ENCODE peak calls at places on chromosomes 2 and 18, in four cellular contexts. L, M, Q and V are unnamed samples.

GRCh38 chr2:239778861-239779591 is 246.1 kb downstream of the NDUFA10 start:
- DNase-seq in L (no peak), M (no peak), Q (no peak), V (no peak)

GRCh38 chr2:205860847-205861246 is 178.5 kb downstream of the NRP2 start:
- DNase-seq in L (no peak), M (no peak), Q (no peak), V (no peak)

GRCh38 chr2:240240017-240240416 is 99.6 kb upstream of the OTOS start:
- DNase-seq in L (no peak), M (no peak), Q (no peak), V (no peak)

GRCh38 chr2:3631161-3631850 is 26.7 kb upstream of the ALLC start:
- DNase-seq in L (no peak), M (no peak), Q (no peak), V (no peak)

GRCh38 chr2:52539026-52539964 is 1228.3 kb upstream of the CHAC2 start:
- DNase-seq in L (peak), M (no peak), Q (no peak), V (no peak)

GRCh38 chr2:10524341-10524740 is 76.2 kb upstream of the ODC1 start:
- DNase-seq in L (no peak), M (no peak), Q (no peak), V (no peak)

GRCh38 chr2:38262514-38262871 is 114.6 kb downstream of the ATL2 start:
- DNase-seq in L (no peak), M (no peak), Q (no peak), V (no peak)

GRCh38 chr2:207939342-207940108 is 85.8 kb downstream of the PLEKHM3 start:
- DNase-seq in L (peak), M (no peak), Q (no peak), V (no peak)

GRCh38 chr18:46764586-46764985 is 7.7 kb upstream of the ST8SIA5 start:
- DNase-seq in L (no peak), M (no peak), Q (no peak), V (no peak)

GRCh38 chr2:1744446-1745170 is at the start of gene PXDN:
- DNase-seq in L (peak), M (peak), Q (no peak), V (peak)

GRCh38 chr18:8348051-8348450 is 261.2 kb upstream of the RAB12 start:
- DNase-seq in L (no peak), M (no peak), Q (no peak), V (no peak)

GRCh38 chr2:113894156-113894743 is 4.4 kb downstream of the ACTR3 start:
- DNase-seq in L (peak), M (peak), Q (no peak), V (peak)

GRCh38 chr2:118121101-118121500 is 32.8 kb downstream of the INSIG2 start:
- DNase-seq in L (peak), M (no peak), Q (no peak), V (no peak)

GRCh38 chr2:236073246-236073645 is 94.9 kb downstream of the GBX2 start:
- DNase-seq in L (no peak), M (no peak), Q (no peak), V (peak)

GRCh38 chr18:7566587-7567486 is at the start of gene PTPRM:
- DNase-seq in L (peak), M (peak), Q (no peak), V (peak)

GRCh38 chr2:232925153-232925768 is 55.2 kb downstream of the SNORC start:
- DNase-seq in L (peak), M (no peak), Q (no peak), V (no peak)

GRCh38 chr2:234128606-234129005 is 78.1 kb downstream of the SPP2 start:
- DNase-seq in L (no peak), M (no peak), Q (no peak), V (no peak)

GRCh38 chr18:25814841-25815458 is 275.5 kb downstream of the SS18 start:
- DNase-seq in L (no peak), M (no peak), Q (peak), V (no peak)

GRCh38 chr2:225584821-225585220 is 185.3 kb downstream of the NYAP2 start:
- DNase-seq in L (no peak), M (no peak), Q (no peak), V (no peak)

GRCh38 chr2:171160630-171161424 is at the start of gene TLK1:
- DNase-seq in L (peak), M (peak), Q (peak), V (peak)

GRCh38 chr2:38190542-38191218 is 114.7 kb upstream of the CYP1B1 start:
- DNase-seq in L (no peak), M (peak), Q (no peak), V (peak)

GRCh38 chr2:218168635-218169462 is 2.1 kb upstream of the CXCR1 start:
- DNase-seq in L (peak), M (peak), Q (no peak), V (peak)

GRCh38 chr2:192307530-192307929 is 112.8 kb upstream of the TMEFF2 start:
- DNase-seq in L (no peak), M (peak), Q (no peak), V (no peak)

GRCh38 chr2:102886216-102886893 is 124.5 kb downstream of the TMEM182 start:
- DNase-seq in L (no peak), M (no peak), Q (no peak), V (no peak)

GRCh38 chr2:218465987-218466633 is 47.2 kb downstream of the VIL1 start:
- DNase-seq in L (peak), M (peak), Q (no peak), V (peak)

GRCh38 chr2:197704434-197705142 is 581 bp upstream of the MARS2 start:
- DNase-seq in L (no peak), M (no peak), Q (peak), V (no peak)

GRCh38 chr2:227697013-227697412 is 20.8 kb downstream of the SLC19A3 start:
- DNase-seq in L (no peak), M (peak), Q (no peak), V (no peak)

DNA sequence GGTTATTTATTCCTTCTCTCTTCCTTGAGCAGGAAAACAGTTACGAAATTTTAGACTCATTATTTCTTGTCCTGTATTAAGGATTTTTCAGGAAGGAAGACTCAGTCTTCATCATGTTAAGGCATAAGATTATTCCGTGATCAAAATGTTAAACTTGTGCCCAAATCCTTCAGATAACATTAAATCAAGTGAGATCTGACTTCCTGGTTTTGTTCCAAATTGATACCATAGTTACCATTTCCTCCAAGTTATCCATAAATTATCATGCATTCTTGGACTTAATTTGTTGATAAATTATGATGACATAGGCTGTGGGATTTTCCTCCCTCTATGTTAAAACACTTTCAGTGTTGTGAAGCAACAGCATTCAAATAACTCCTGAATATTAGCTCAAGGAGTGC is 31.9 kb downstream of the EFEMP1 start:
- DNase-seq in L (no peak), M (no peak), Q (no peak), V (no peak)
- H3K9ac ChIP-seq in L (no peak), M (no peak), Q (no peak), V (no peak)

DNA sequence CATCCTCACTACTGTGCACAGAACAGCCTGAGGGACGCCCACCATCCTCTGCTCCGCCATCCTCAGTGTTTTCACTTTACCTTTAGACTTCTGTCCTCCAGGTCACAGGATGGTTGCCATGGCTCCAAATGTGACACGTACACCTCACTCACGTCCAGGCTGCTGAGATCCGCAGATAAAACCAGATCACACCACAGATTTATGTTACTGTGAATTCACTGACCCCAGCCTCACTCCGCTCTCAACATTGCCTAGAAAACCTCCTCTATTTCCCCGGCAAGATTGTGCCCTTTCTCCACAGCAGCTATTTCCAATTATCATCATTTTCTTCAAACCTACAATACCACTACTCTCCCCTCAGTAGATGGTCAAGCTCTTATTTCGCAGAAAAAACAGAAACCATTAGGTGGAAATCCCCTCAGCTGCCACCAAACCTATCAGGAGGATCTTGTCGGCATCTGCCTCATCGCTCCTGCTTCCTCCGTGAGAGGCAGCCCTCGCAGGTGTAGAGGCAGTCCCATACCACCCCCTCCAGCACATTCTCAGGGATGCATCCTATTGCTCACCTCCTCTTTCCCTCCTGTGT is 49.8 kb upstream of the SLC1A4 start:
- DNase-seq in L (no peak), M (no peak), Q (peak), V (no peak)
- H3K9ac ChIP-seq in L (no peak), M (no peak), Q (peak), V (no peak)

GRCh38 chr2:63047534-63048281 is 2.9 kb upstream of the OTX1 start:
- DNase-seq in L (no peak), M (no peak), Q (no peak), V (no peak)

GRCh38 chr2:63048367-63049171 is 2.1 kb upstream of the OTX1 start:
- DNase-seq in L (no peak), M (no peak), Q (no peak), V (no peak)

GRCh38 chr2:63050186-63050915 is at the start of gene OTX1:
- DNase-seq in L (peak), M (peak), Q (peak), V (peak)

GRCh38 chr2:63050916-63051794 is 525 bp downstream of the OTX1 start:
- DNase-seq in L (peak), M (peak), Q (no peak), V (peak)

DNA sequence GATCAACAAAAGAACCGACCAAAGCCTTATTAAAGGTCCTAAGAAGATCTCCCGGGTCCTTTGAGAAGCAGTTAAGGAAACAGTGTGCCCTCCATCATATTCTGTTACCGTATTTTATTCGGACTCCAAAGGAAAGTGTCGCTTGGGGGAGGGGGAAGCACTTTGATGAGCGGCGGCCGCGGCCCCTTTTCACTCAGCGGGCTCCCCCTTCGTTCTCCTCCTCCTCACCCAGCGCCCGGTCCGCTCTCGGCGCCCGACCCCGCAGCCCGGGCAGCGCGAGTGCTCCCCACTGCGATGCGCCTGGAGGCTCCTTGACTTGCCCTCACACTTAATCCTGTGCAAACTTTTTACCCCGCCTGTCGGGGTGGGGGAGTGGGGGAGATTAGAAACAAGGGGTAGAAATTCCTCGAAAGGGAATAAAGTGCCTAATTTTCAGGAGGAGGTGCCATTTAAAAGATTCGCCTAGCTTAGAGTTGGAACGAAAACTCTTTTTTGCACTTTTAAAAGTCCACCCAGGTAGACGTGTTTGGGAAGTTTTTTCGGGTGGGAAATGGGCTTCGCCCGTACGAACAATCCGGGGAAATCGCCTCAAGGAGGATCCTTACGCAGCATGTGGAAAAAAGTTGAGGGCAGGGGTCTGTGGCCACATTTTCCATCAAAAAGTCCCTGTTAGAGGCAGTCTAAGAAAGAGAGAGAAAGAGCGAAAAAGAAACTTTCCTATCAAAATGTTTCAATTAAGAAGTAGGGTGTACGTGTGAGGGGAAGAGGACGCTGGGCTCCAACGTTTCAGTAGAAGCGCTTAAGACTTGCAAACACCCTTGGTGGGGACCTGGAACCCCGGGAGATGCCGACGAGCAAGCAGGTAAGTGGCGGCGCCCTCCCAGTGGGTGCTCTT is 1.1 kb upstream of the OTX1 start:
- DNase-seq in L (peak), M (peak), Q (no peak), V (no peak)
- H3K9ac ChIP-seq in L (peak), M (no peak), Q (peak), V (no peak)

GRCh38 chr2:96260404-96261260 is 5.2 kb downstream of the TMEM127 start:
- DNase-seq in L (peak), M (peak), Q (no peak), V (peak)
- H3K9ac ChIP-seq in L (no peak), M (peak), Q (peak), V (no peak)

GRCh38 chr18:77130229-77131099 is 2.1 kb downstream of the MBP start:
- DNase-seq in L (no peak), M (no peak), Q (no peak), V (no peak)
- H3K9ac ChIP-seq in L (peak), M (no peak), Q (peak), V (no peak)

GRCh38 chr2:161415467-161416293 is 417 bp upstream of the TBR1 start:
- DNase-seq in L (no peak), M (no peak), Q (no peak), V (no peak)
- H3K9ac ChIP-seq in L (no peak), M (no peak), Q (no peak), V (no peak)